ENCODE peak calls at places on chromosomes 11 and 22, in seven cellular contexts. One of them, this sample, is unnamed.

GRCh38 chr22:26857169-26857568 is 199.8 kb downstream of the MIAT start:
- DNase-seq in EH: no peak
- DNase-seq in activated CD4-positive, alpha-beta T cell treated with anti-CD3 and anti-CD28 coated beads for 24 hours: no peak
- DNase-seq in iPS DF 6.9: no peak
- DNase-seq in NT2/D1: no peak
- DNase-seq in SK-N-SH: no peak
- DNase-seq in caudate nucleus: no peak
- DNase-seq in this sample: no peak

GRCh38 chr22:48520888-48521600 is 1306.6 kb downstream of the BRD1 start:
- DNase-seq in iPS DF 6.9: no peak
- DNase-seq in EH: no peak
- DNase-seq in activated CD4-positive, alpha-beta T cell treated with anti-CD3 and anti-CD28 coated beads for 24 hours: no peak
- DNase-seq in SK-N-SH: no peak
- DNase-seq in NT2/D1: no peak
- DNase-seq in caudate nucleus: no peak
- DNase-seq in this sample: no peak

GRCh38 chr22:45584121-45584570 is 81.5 kb downstream of the FBLN1 start:
- DNase-seq in activated CD4-positive, alpha-beta T cell treated with anti-CD3 and anti-CD28 coated beads for 24 hours: no peak
- DNase-seq in iPS DF 6.9: no peak
- DNase-seq in NT2/D1: no peak
- DNase-seq in EH: peak; percentile 76
- DNase-seq in SK-N-SH: no peak
- DNase-seq in caudate nucleus: peak; percentile 38
- DNase-seq in this sample: no peak

GRCh38 chr22:48945621-48946458 is 881.8 kb downstream of the BRD1 start:
- DNase-seq in iPS DF 6.9: no peak
- DNase-seq in EH: no peak
- DNase-seq in NT2/D1: no peak
- DNase-seq in activated CD4-positive, alpha-beta T cell treated with anti-CD3 and anti-CD28 coated beads for 24 hours: no peak
- DNase-seq in SK-N-SH: no peak
- DNase-seq in caudate nucleus: no peak
- DNase-seq in this sample: no peak

GRCh38 chr11:111269146-111269868 is 23.8 kb downstream of the POU2AF2 start:
- DNase-seq in EH: peak; percentile 2
- DNase-seq in iPS DF 6.9: no peak
- DNase-seq in activated CD4-positive, alpha-beta T cell treated with anti-CD3 and anti-CD28 coated beads for 24 hours: no peak
- DNase-seq in SK-N-SH: no peak
- DNase-seq in caudate nucleus: no peak
- DNase-seq in NT2/D1: no peak
- DNase-seq in this sample: no peak

GRCh38 chr11:95790933-95791247 is 592 bp downstream of the CEP57 start:
- DNase-seq in activated CD4-positive, alpha-beta T cell treated with anti-CD3 and anti-CD28 coated beads for 24 hours: peak; percentile 37
- DNase-seq in SK-N-SH: peak; percentile 18
- DNase-seq in EH: peak; percentile 51
- DNase-seq in NT2/D1: no peak
- DNase-seq in caudate nucleus: peak; percentile 53
- DNase-seq in iPS DF 6.9: no peak
- DNase-seq in this sample: peak; percentile 78

GRCh38 chr22:23503736-23504440 is 76.2 kb downstream of the IGLL1 start:
- DNase-seq in caudate nucleus: no peak
- DNase-seq in activated CD4-positive, alpha-beta T cell treated with anti-CD3 and anti-CD28 coated beads for 24 hours: no peak
- DNase-seq in EH: no peak
- DNase-seq in iPS DF 6.9: no peak
- DNase-seq in SK-N-SH: peak; percentile 19
- DNase-seq in NT2/D1: no peak
- DNase-seq in this sample: no peak

GRCh38 chr11:91100432-91100831 is 877.6 kb upstream of the CHORDC1 start:
- DNase-seq in iPS DF 6.9: no peak
- DNase-seq in activated CD4-positive, alpha-beta T cell treated with anti-CD3 and anti-CD28 coated beads for 24 hours: no peak
- DNase-seq in caudate nucleus: no peak
- DNase-seq in EH: peak; percentile 33
- DNase-seq in NT2/D1: no peak
- DNase-seq in SK-N-SH: no peak
- DNase-seq in this sample: no peak

GRCh38 chr11:862704-863388 is 20.2 kb downstream of the TSPAN4 start:
- DNase-seq in activated CD4-positive, alpha-beta T cell treated with anti-CD3 and anti-CD28 coated beads for 24 hours: no peak
- DNase-seq in NT2/D1: no peak
- DNase-seq in SK-N-SH: no peak
- DNase-seq in EH: no peak
- DNase-seq in caudate nucleus: no peak
- DNase-seq in iPS DF 6.9: no peak
- DNase-seq in this sample: no peak

GRCh38 chr11:113119074-113119473 is 157.9 kb downstream of the NCAM1 start:
- DNase-seq in activated CD4-positive, alpha-beta T cell treated with anti-CD3 and anti-CD28 coated beads for 24 hours: no peak
- DNase-seq in iPS DF 6.9: no peak
- DNase-seq in NT2/D1: no peak
- DNase-seq in caudate nucleus: no peak
- DNase-seq in SK-N-SH: no peak
- DNase-seq in EH: no peak
- DNase-seq in this sample: no peak

GRCh38 chr11:84566681-84567080 is 1060.5 kb downstream of the DLG2 start:
- DNase-seq in activated CD4-positive, alpha-beta T cell treated with anti-CD3 and anti-CD28 coated beads for 24 hours: no peak
- DNase-seq in iPS DF 6.9: no peak
- DNase-seq in EH: no peak
- DNase-seq in SK-N-SH: no peak
- DNase-seq in caudate nucleus: no peak
- DNase-seq in NT2/D1: no peak
- DNase-seq in this sample: no peak

GRCh38 chr11:1123970-1124369 is 33.8 kb upstream of the MUC5AC start:
- DNase-seq in SK-N-SH: no peak
- DNase-seq in activated CD4-positive, alpha-beta T cell treated with anti-CD3 and anti-CD28 coated beads for 24 hours: no peak
- DNase-seq in NT2/D1: no peak
- DNase-seq in caudate nucleus: no peak
- DNase-seq in EH: no peak
- DNase-seq in iPS DF 6.9: no peak
- DNase-seq in this sample: no peak

GRCh38 chr22:29313126-29314071 is 2.1 kb downstream of the RASL10A start:
- DNase-seq in activated CD4-positive, alpha-beta T cell treated with anti-CD3 and anti-CD28 coated beads for 24 hours: no peak
- DNase-seq in iPS DF 6.9: peak; percentile 79
- DNase-seq in EH: no peak
- DNase-seq in caudate nucleus: peak; percentile 21
- DNase-seq in NT2/D1: no peak
- DNase-seq in SK-N-SH: peak; percentile 86
- DNase-seq in this sample: no peak

GRCh38 chr11:45658292-45658991 is 7.0 kb downstream of the CHST1 start:
- DNase-seq in caudate nucleus: peak; percentile 54
- DNase-seq in EH: peak; percentile 79
- DNase-seq in iPS DF 6.9: no peak
- DNase-seq in SK-N-SH: no peak
- DNase-seq in activated CD4-positive, alpha-beta T cell treated with anti-CD3 and anti-CD28 coated beads for 24 hours: no peak
- DNase-seq in NT2/D1: peak; percentile 69
- DNase-seq in this sample: no peak

GRCh38 chr11:48169706-48170105 is 46.9 kb upstream of the OR4B1 start:
- DNase-seq in activated CD4-positive, alpha-beta T cell treated with anti-CD3 and anti-CD28 coated beads for 24 hours: no peak
- DNase-seq in caudate nucleus: no peak
- DNase-seq in iPS DF 6.9: no peak
- DNase-seq in EH: peak; percentile 42
- DNase-seq in SK-N-SH: no peak
- DNase-seq in NT2/D1: no peak
- DNase-seq in this sample: no peak

GRCh38 chr22:50363411-50364194 is 20.5 kb downstream of the PPP6R2 start:
- DNase-seq in NT2/D1: no peak
- DNase-seq in iPS DF 6.9: no peak
- DNase-seq in EH: no peak
- DNase-seq in SK-N-SH: no peak
- DNase-seq in activated CD4-positive, alpha-beta T cell treated with anti-CD3 and anti-CD28 coated beads for 24 hours: no peak
- DNase-seq in caudate nucleus: no peak
- DNase-seq in this sample: no peak

GRCh38 chr11:35715649-35716048 is 53.1 kb downstream of the TRIM44 start:
- DNase-seq in activated CD4-positive, alpha-beta T cell treated with anti-CD3 and anti-CD28 coated beads for 24 hours: no peak
- DNase-seq in caudate nucleus: no peak
- DNase-seq in iPS DF 6.9: no peak
- DNase-seq in SK-N-SH: no peak
- DNase-seq in NT2/D1: no peak
- DNase-seq in EH: no peak
- DNase-seq in this sample: no peak

GRCh38 chr11:111696556-111696955 is 69.6 kb downstream of the PPP2R1B start:
- DNase-seq in iPS DF 6.9: no peak
- DNase-seq in activated CD4-positive, alpha-beta T cell treated with anti-CD3 and anti-CD28 coated beads for 24 hours: no peak
- DNase-seq in SK-N-SH: no peak
- DNase-seq in EH: peak; percentile 59
- DNase-seq in caudate nucleus: no peak
- DNase-seq in NT2/D1: no peak
- DNase-seq in this sample: no peak

GRCh38 chr11:116548286-116548685 is 224.5 kb downstream of the BUD13 start:
- DNase-seq in iPS DF 6.9: no peak
- DNase-seq in caudate nucleus: no peak
- DNase-seq in NT2/D1: no peak
- DNase-seq in SK-N-SH: no peak
- DNase-seq in EH: no peak
- DNase-seq in activated CD4-positive, alpha-beta T cell treated with anti-CD3 and anti-CD28 coated beads for 24 hours: no peak
- DNase-seq in this sample: no peak

GRCh38 chr11:11626128-11626527 is 4.3 kb upstream of the GALNT18 start:
- DNase-seq in iPS DF 6.9: no peak
- DNase-seq in caudate nucleus: no peak
- DNase-seq in NT2/D1: no peak
- DNase-seq in SK-N-SH: no peak
- DNase-seq in activated CD4-positive, alpha-beta T cell treated with anti-CD3 and anti-CD28 coated beads for 24 hours: no peak
- DNase-seq in EH: peak; percentile 7
- DNase-seq in this sample: no peak

GRCh38 chr11:2858995-2859705 is 26.4 kb downstream of the CDKN1C start:
- DNase-seq in SK-N-SH: no peak
- DNase-seq in NT2/D1: no peak
- DNase-seq in EH: no peak
- DNase-seq in caudate nucleus: no peak
- DNase-seq in iPS DF 6.9: no peak
- DNase-seq in activated CD4-positive, alpha-beta T cell treated with anti-CD3 and anti-CD28 coated beads for 24 hours: no peak
- DNase-seq in this sample: no peak

GRCh38 chr11:73275381-73275750 is 3.2 kb downstream of the P2RY6 start:
- DNase-seq in iPS DF 6.9: no peak
- DNase-seq in NT2/D1: no peak
- DNase-seq in caudate nucleus: no peak
- DNase-seq in SK-N-SH: no peak
- DNase-seq in EH: no peak
- DNase-seq in activated CD4-positive, alpha-beta T cell treated with anti-CD3 and anti-CD28 coated beads for 24 hours: no peak
- DNase-seq in this sample: no peak

GRCh38 chr22:46524203-46524740 is 13.1 kb downstream of the CELSR1 start:
- DNase-seq in iPS DF 6.9: no peak
- DNase-seq in activated CD4-positive, alpha-beta T cell treated with anti-CD3 and anti-CD28 coated beads for 24 hours: no peak
- DNase-seq in NT2/D1: no peak
- DNase-seq in caudate nucleus: no peak
- DNase-seq in EH: no peak
- DNase-seq in SK-N-SH: no peak
- DNase-seq in this sample: no peak

GRCh38 chr11:45468265-45468856 is 182.2 kb upstream of the SYT13 start:
- DNase-seq in iPS DF 6.9: no peak
- DNase-seq in activated CD4-positive, alpha-beta T cell treated with anti-CD3 and anti-CD28 coated beads for 24 hours: no peak
- DNase-seq in caudate nucleus: no peak
- DNase-seq in SK-N-SH: no peak
- DNase-seq in NT2/D1: no peak
- DNase-seq in EH: peak; percentile 27
- DNase-seq in this sample: no peak

GRCh38 chr11:65887723-65888162 is 528 bp downstream of the FIBP start:
- DNase-seq in EH: peak; percentile 67
- DNase-seq in caudate nucleus: no peak
- DNase-seq in NT2/D1: no peak
- DNase-seq in iPS DF 6.9: no peak
- DNase-seq in activated CD4-positive, alpha-beta T cell treated with anti-CD3 and anti-CD28 coated beads for 24 hours: no peak
- DNase-seq in SK-N-SH: no peak
- DNase-seq in this sample: no peak

This sample was measured in NCI-H1092 treated with DMSO at 0.1 percent for 48 hours.